ENCODE peak calls at places on chromosomes 2 and 18, in six cellular contexts. Y, H, D, I, N and R are unnamed samples. For H3K4me1, the result is how much of the 10 kb centered on the place peaks cover.

GRCh38 chr2:18435425-18436037 is 124.9 kb downstream of the RDH14 start:
- DNase-seq in H (no peak), D (peak), I (peak), N (peak), Y (no peak), R (peak)

GRCh38 chr2:117618607-117619006 is 195.9 kb upstream of the DDX18 start:
- DNase-seq in I (no peak), D (no peak), N (no peak), Y (no peak), H (no peak), R (no peak)

GRCh38 chr2:208872591-208872990 is 466.0 kb downstream of the PTH2R start:
- DNase-seq in D (no peak), H (no peak), Y (no peak), I (no peak), N (no peak), R (peak)

GRCh38 chr2:68746408-68746807 is 11.8 kb downstream of the ARHGAP25 start:
- DNase-seq in D (no peak), H (no peak), I (no peak), Y (no peak), N (no peak), R (no peak)

GRCh38 chr2:132404056-132404455 is 12.5 kb upstream of the GPR39 start:
- DNase-seq in D (no peak), Y (no peak), H (no peak), I (no peak), N (no peak), R (no peak)

GRCh38 chr18:54217624-54218023 is 6.8 kb downstream of the MBD2 start:
- DNase-seq in Y (no peak), I (no peak), N (no peak), D (no peak), H (no peak), R (no peak)

GRCh38 chr18:49031511-49032188 is 80.9 kb upstream of the SMAD7 start:
- DNase-seq in D (no peak), I (no peak), H (no peak), Y (no peak), N (no peak), R (no peak)

GRCh38 chr2:28449126-28449488 is 46.8 kb upstream of the PLB1 start:
- DNase-seq in N (no peak), D (no peak), I (no peak), H (no peak), Y (no peak), R (no peak)

GRCh38 chr2:142892715-142893114 is 15.3 kb downstream of the KYNU start:
- DNase-seq in H (peak), I (no peak), D (peak), Y (no peak), N (no peak), R (no peak)

GRCh38 chr18:26714739-26715138 is 150.8 kb downstream of the AQP4 start:
- DNase-seq in Y (no peak), H (no peak), I (no peak), D (no peak), N (no peak), R (no peak)

GRCh38 chr2:62306751-62307468 is 111.0 kb downstream of the B3GNT2 start:
- DNase-seq in Y (no peak), D (no peak), N (peak), I (no peak), H (peak), R (no peak)

GRCh38 chr18:25121442-25121841 is 230.5 kb downstream of the ZNF521 start:
- DNase-seq in Y (no peak), D (no peak), I (no peak), N (no peak), H (no peak), R (no peak)

GRCh38 chr2:60347781-60348180 is 205.7 kb downstream of the BCL11A start:
- DNase-seq in H (no peak), D (no peak), N (no peak), Y (no peak), I (no peak), R (no peak)

GRCh38 chr2:112216158-112216557 is 38.7 kb downstream of the ZC3H8 start:
- DNase-seq in H (no peak), I (peak), Y (no peak), N (no peak), D (peak), R (no peak)

GRCh38 chr2:207561386-207562080 is 31.8 kb downstream of the CREB1 start:
- DNase-seq in H (no peak), D (no peak), I (no peak), Y (no peak), N (no peak), R (no peak)

GRCh38 chr2:173652731-173653426 is 298.2 kb downstream of the CDCA7 start:
- DNase-seq in H (no peak), I (no peak), N (peak), D (peak), Y (no peak), R (peak)

GRCh38 chr18:35513181-35513932 is 15.6 kb upstream of the INO80C start:
- DNase-seq in H (no peak), Y (no peak), N (peak), D (no peak), I (no peak), R (peak)
- H3K4me1 ChIP-seq in H (under half), Y (under half), N (under half), D (under half), I (under half), R (under half)

DNA sequence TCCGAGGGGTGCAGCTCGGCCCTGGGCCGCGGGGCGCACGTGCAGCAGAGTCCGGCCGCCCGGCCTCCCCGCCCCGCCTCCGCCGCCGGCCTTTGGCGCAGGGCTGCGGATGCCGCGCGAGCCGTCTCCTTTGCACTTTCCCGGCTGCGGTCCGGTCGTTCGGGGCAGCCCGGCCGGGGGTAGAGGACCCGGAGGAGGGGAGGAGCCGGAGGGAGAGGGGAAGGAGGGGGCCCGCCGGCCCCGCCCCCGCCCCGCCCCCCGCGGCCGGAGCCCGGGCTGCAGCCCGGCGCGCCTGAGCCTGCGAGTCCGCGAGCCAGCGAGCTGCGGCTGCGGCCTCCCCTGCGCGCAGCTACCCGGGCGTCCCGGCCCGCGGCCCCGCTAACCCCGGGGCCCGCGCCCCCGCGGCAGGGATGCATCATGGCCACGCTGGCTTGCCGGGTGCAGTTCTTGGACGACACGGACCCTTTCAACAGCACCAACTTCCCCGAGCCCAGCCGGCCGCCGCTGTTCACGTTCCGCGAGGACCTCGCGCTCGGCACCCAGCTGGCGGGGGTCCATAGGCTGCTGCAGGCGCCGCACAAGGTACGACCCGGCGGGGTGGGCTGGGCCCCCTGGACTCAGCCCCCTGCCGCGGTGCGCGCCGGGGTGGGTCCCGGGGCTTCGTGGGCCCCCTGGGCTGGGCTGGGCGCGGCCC is at the start of gene FHOD3:
- DNase-seq in N (no peak), I (peak), Y (peak), D (no peak), H (no peak), R (no peak)
- TF ChIP-seq POLR2AphosphoS5 in N (peak), I (no peak), Y (no peak), D (no peak), H (no peak), R (no peak)

DNA sequence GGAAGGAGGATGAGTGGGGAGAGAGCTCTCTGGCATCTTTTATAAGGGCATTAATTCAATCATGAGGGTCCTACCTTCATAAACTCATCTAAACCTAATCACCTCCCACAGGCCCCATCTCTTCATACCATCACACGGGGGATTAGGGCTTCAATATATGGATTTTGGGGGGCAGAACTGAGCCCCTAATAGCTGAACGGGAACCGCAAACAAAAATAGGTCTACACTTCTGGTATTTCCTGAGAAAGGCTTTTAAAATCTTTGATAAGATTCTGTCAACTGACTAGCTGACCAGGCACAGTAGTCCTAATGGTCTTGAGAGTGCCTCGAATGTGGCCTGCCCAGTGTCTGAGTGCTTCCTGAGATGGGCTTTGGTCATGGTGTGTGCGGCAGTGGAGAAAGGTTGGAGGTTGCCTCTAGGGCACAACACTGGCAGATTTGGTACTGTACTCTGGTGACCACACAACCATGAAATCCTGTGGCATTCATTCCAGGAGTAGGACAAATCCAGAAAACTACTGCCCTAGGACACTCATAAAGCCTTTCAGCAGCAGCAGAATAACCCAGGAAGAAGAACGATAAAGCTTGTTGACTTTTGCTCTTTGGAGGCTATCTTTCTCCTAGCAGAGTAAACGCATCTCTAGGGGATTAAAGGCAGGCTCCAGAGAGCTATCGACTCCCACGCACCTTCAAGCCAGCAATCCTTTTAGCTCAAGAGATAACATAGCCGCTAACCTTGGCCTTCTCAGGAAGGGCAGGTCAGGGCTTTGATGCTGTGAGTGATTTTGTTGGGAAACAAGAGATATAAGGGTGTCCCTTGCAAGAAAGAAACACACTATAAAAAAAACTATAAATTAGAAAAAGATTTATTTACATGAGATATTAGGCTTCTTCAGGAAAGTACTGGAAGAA is 12.3 kb upstream of the APOB start:
- DNase-seq in H (no peak), N (no peak), I (no peak), Y (no peak), D (peak), R (no peak)
- TF ChIP-seq SIN3A in H (no peak), N (no peak), I (no peak), Y (no peak), D (no peak), R (no peak)

GRCh38 chr18:47915229-47915628 is 15.2 kb downstream of the SMAD2 start:
- DNase-seq in N (no peak), Y (no peak), H (no peak), D (no peak), I (no peak), R (no peak)

GRCh38 chr18:47917923-47918610 is 12.4 kb downstream of the SMAD2 start:
- DNase-seq in H (no peak), D (no peak), Y (no peak), N (no peak), I (no peak), R (no peak)

GRCh38 chr18:47912794-47913594 is 17.5 kb downstream of the SMAD2 start:
- DNase-seq in N (no peak), H (no peak), I (no peak), D (no peak), Y (no peak), R (no peak)

GRCh38 chr18:47912343-47912742 is 18.1 kb downstream of the SMAD2 start:
- DNase-seq in D (no peak), I (no peak), H (no peak), N (no peak), Y (no peak), R (no peak)

GRCh38 chr18:47915930-47916329 is 14.5 kb downstream of the SMAD2 start:
- DNase-seq in H (no peak), N (no peak), I (no peak), Y (no peak), D (no peak), R (no peak)
- H3K4me1 ChIP-seq in H (under half), N (under half), I (under half), Y (under half), D (half or more), R (under half)

DNA sequence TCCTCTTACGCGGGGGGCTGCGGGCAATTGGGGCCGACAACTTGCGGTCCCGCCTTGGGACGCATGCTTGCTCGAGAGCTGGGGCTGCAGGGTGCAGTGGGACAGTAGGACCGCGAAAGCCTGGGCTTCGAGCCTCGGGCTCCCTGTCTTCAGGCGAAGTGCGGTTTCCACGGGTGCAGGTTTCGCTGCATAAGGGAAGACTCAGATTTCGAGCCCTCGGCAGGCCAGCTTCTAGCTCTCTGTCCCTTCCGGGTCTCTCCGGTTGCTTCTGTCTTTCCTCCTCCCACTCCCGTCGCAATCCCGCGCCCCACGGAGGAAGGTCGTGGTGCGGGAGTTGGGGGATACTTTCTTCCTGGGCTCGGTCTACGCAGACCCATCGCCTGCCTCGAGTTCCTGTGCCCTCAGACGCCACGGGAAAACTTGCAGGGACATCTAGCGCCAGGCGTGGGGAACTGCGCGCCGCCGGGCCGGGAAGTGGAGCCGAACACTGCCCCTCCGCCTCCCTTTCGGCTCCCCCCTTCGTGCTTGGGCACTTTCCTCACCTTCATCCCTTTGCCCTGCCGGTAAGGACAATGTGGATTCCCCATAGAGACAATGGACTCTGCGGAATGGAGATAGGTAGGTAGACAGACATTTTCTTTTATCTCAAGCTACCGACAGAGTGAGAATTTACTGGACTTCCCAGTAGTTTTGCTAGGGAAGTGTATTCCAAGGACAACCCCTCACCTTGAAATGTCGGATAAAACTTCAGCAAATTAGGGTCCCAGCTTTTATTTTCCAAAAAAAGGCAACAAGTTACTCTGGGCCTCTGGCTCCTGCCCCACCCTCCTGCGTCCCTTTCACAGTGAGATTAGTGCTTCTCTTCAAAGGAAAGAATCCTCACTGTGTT is 4.2 kb upstream of the HOXD13 start:
- DNase-seq in D (peak), Y (peak), I (peak), N (peak), H (no peak), R (no peak)
- TF ChIP-seq POLR2AphosphoS5 in D (no peak), Y (no peak), I (no peak), N (no peak), H (no peak), R (no peak)

GRCh38 chr18:57951999-57952774 is 91.8 kb upstream of the NEDD4L start:
- DNase-seq in H (no peak), I (no peak), D (no peak), Y (no peak), N (no peak), R (no peak)
- TF ChIP-seq SIN3A in H (no peak), I (no peak), D (no peak), Y (no peak), N (no peak), R (no peak)

GRCh38 chr2:54586062-54586982 is 130.2 kb downstream of the SPTBN1 start:
- DNase-seq in D (no peak), N (no peak), Y (no peak), I (no peak), H (no peak), R (no peak)

GRCh38 chr2:54589038-54589339 is 132.9 kb downstream of the SPTBN1 start:
- DNase-seq in H (no peak), N (no peak), I (no peak), D (no peak), Y (no peak), R (no peak)

GRCh38 chr2:54588244-54588899 is 132.2 kb downstream of the SPTBN1 start:
- DNase-seq in D (no peak), I (no peak), Y (no peak), H (no peak), N (no peak), R (no peak)

GRCh38 chr2:54589340-54590215 is 133.5 kb downstream of the SPTBN1 start:
- DNase-seq in N (no peak), D (peak), Y (peak), I (peak), H (no peak), R (no peak)

DNA sequence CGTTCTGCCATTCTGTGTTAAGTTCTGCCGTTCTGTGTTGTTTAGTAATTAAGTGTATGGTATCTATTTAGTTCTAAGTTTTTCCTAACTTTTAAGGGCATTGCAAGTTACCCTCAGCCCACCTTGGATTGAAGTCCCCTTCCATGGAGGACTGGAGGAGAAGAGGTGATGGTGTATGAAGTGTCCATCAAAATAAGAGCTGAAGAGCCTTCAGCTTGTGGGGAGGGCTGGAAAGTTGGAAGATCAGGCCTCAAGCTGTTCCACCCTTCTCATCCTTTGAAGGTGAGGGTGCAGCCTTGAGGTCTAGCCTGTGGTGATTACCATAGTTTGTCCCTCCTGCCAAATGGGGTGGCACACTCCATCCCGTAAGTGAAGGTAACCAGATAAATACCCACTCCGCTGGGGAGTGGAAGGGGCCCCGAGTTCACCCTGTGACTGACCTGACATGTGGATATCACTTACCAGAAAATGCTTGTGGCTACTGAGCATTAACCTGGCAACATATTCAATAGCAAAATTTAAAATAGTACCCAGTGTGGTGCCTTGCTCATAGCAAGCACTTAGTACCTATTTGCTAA is 131.4 kb downstream of the SPTBN1 start:
- DNase-seq in D (no peak), I (no peak), N (no peak), H (no peak), Y (no peak), R (no peak)
- H3K4me1 ChIP-seq in D (half or more), I (under half), N (under half), H (half or more), Y (under half), R (under half)

GRCh38 chr2:237733677-237734300 is 64.8 kb upstream of the RBM44 start:
- DNase-seq in H (no peak), I (peak), Y (no peak), D (peak), N (no peak), R (no peak)

GRCh38 chr2:237731663-237732062 is 66.9 kb upstream of the RBM44 start:
- DNase-seq in H (no peak), I (peak), Y (no peak), N (peak), D (peak), R (no peak)

GRCh38 chr2:237732070-237732469 is 66.5 kb upstream of the RBM44 start:
- DNase-seq in H (no peak), D (peak), I (no peak), Y (no peak), N (no peak), R (no peak)

GRCh38 chr2:237734905-237735623 is 63.5 kb upstream of the RBM44 start:
- DNase-seq in Y (no peak), H (no peak), N (no peak), I (no peak), D (no peak), R (no peak)

GRCh38 chr2:237732790-237733349 is 65.7 kb upstream of the RBM44 start:
- DNase-seq in N (no peak), D (no peak), H (no peak), Y (no peak), I (peak), R (no peak)
- TF ChIP-seq POLR2AphosphoS5 in N (no peak), D (no peak), H (no peak), Y (no peak), I (no peak), R (no peak)